ENCODE peak calls at places on chromosome 5, in five cellular contexts. Z, I, T, X and Q are unnamed samples.

GRCh38 chr5:72516916-72517315 is 9.7 kb upstream of the ZNF366 start:
- DNase-seq in Z (no peak), I (no peak), T (no peak), X (no peak), Q (no peak)

GRCh38 chr5:9295466-9295801 is 250.4 kb downstream of the SEMA5A start:
- DNase-seq in Z (no peak), I (no peak), T (no peak), X (no peak), Q (no peak)

GRCh38 chr5:9653811-9654210 is 23.7 kb upstream of the TAS2R1 start:
- DNase-seq in Z (peak), I (no peak), T (peak), X (peak), Q (peak)

GRCh38 chr5:79255786-79256557 is 20.0 kb downstream of the JMY start:
- DNase-seq in Z (no peak), I (peak), T (peak), X (peak), Q (no peak)

GRCh38 chr5:9789818-9790217 is 159.7 kb upstream of the TAS2R1 start:
- DNase-seq in Z (no peak), I (no peak), T (no peak), X (no peak), Q (no peak)

GRCh38 chr5:14143509-14143842 is 334 bp downstream of the TRIO start:
- DNase-seq in Z (no peak), I (no peak), T (no peak), X (no peak), Q (no peak)

GRCh38 chr5:172999974-173000373 is 16.4 kb downstream of the ATP6V0E1 start:
- DNase-seq in Z (no peak), I (no peak), T (no peak), X (no peak), Q (no peak)

GRCh38 chr5:39503148-39503547 is 78.4 kb upstream of the DAB2 start:
- DNase-seq in Z (no peak), I (no peak), T (no peak), X (peak), Q (no peak)

GRCh38 chr5:53895091-53895683 is 334.7 kb downstream of the NDUFS4 start:
- DNase-seq in Z (no peak), I (no peak), T (no peak), X (no peak), Q (no peak)

GRCh38 chr5:168976311-168976893 is 324.5 kb downstream of the SLIT3 start:
- DNase-seq in Z (peak), I (no peak), T (no peak), X (no peak), Q (no peak)

GRCh38 chr5:69075522-69076169 is 18.2 kb upstream of the SLC30A5 start:
- DNase-seq in Z (no peak), I (no peak), T (no peak), X (no peak), Q (no peak)

GRCh38 chr5:133425183-133425582 is 187.2 kb downstream of the FSTL4 start:
- DNase-seq in Z (no peak), I (no peak), T (no peak), X (no peak), Q (no peak)

GRCh38 chr5:57717555-57717954 is 234.9 kb upstream of the ACTBL2 start:
- DNase-seq in Z (no peak), I (no peak), T (no peak), X (no peak), Q (no peak)

GRCh38 chr5:180136661-180137381 is 65.3 kb upstream of the RNF130 start:
- DNase-seq in Z (no peak), I (peak), T (no peak), X (no peak), Q (no peak)

GRCh38 chr5:114362197-114362976 is 517 bp downstream of the KCNN2 start:
- DNase-seq in Z (no peak), I (peak), T (no peak), X (peak), Q (peak)

GRCh38 chr5:85549836-85550599 is 1067.7 kb upstream of the COX7C start:
- DNase-seq in Z (no peak), I (no peak), T (no peak), X (no peak), Q (no peak)

GRCh38 chr5:1235379-1235778 is 10.2 kb downstream of the SLC6A18 start:
- DNase-seq in Z (no peak), I (no peak), T (no peak), X (no peak), Q (no peak)

GRCh38 chr5:1239514-1240251 is 14.5 kb downstream of the SLC6A18 start:
- DNase-seq in Z (no peak), I (no peak), T (no peak), X (no peak), Q (no peak)

GRCh38 chr5:1232780-1233179 is 7.6 kb downstream of the SLC6A18 start:
- DNase-seq in Z (no peak), I (no peak), T (no peak), X (no peak), Q (no peak)

GRCh38 chr5:1231354-1231905 is 6.2 kb downstream of the SLC6A18 start:
- DNase-seq in Z (no peak), I (no peak), T (no peak), X (no peak), Q (no peak)

DNA sequence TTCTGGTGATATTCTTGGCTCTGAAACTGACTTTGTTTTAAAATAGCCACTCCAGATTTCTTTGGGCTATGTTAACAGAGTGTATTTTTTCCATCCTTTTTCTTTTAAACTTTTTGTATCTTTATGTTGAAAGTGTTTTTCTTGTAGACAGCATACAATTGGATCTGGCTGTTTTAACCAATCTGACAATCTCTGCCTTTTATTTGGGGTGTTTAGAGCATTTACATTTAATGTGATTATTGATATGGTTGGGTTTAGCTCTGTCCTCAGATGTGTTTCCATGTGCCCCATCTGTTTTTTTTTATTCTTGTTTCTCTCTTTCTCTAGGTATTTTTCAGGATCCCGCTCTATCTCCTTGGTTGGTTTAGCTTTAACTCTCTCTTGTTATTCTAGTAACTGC is 10.7 kb downstream of the SLC6A18 start:
- DNase-seq in Z (no peak), I (no peak), T (no peak), X (no peak), Q (no peak)
- TF ChIP-seq CTCF in Z (no peak), I (no peak), T (no peak), X (no peak), Q (no peak)

GRCh38 chr5:132268698-132269551 is 11.4 kb downstream of the PDLIM4 start:
- DNase-seq in Z (peak), I (no peak), T (no peak), X (peak), Q (peak)

GRCh38 chr5:132271251-132272246 is 14.1 kb downstream of the PDLIM4 start:
- DNase-seq in Z (no peak), I (no peak), T (no peak), X (no peak), Q (no peak)

GRCh38 chr5:132269635-132270344 is 12.3 kb downstream of the PDLIM4 start:
- DNase-seq in Z (no peak), I (no peak), T (no peak), X (no peak), Q (no peak)

GRCh38 chr5:132270345-132270685 is 12.8 kb downstream of the PDLIM4 start:
- DNase-seq in Z (no peak), I (no peak), T (no peak), X (no peak), Q (no peak)

GRCh38 chr5:132270706-132271105 is 13.2 kb downstream of the PDLIM4 start:
- DNase-seq in Z (no peak), I (no peak), T (no peak), X (no peak), Q (no peak)
- TF ChIP-seq CTCF in Z (no peak), I (no peak), T (no peak), X (no peak), Q (no peak)

DNA sequence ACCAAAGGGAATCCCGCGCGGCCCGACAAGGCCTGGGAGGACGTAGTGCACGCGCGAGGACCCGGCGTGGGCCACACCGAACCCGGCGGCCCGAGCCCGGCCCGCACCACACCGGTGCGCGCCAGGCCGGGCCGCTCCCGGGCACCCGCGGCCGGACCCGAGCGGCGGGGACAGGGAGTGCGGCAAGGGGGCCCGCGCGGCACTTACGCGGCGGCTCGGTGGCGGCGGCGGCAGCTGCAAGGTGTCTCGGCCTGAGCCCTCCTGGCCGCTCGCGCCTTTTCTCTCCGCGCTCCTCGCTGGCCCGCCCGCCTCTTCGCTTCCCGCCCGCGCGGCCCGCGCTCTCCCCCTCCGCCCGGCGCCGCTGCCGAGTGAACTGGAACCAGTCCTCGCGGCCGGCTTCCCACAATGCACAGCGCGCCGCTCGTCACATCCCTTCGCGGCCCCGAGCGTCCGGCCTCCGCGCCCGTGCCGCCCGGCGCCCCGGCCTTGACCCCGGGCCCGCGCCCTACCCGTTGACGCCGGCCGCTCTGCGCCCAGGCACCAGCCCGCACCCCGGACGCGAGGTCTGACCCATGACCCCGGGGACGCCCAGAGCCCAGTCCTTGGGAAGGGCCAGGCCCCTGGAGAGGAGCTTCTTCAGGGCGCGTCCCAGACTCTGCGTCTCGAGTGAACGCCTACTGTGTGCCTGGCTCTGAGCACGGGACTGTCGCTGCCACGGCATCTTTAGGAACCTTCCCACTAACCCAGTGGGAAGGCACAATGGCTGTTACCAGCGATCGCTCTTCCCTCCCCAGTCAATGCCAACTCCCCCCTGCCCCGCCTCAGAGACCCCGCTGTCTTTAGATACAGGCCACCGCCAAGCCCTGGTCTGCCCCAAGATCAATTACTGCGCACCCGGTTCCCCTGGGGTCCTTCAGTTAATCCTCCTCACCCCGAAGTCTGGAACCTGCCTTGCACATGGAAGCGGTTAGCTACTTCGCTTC is at the start of gene MACROH2A1:
- DNase-seq in Z (no peak), I (peak), T (peak), X (peak), Q (peak)
- TF ChIP-seq CTCF in Z (no peak), I (no peak), T (no peak), X (no peak), Q (no peak)

GRCh38 chr5:142441638-142442037 is 116.8 kb upstream of the SPRY4 start:
- DNase-seq in Z (no peak), I (no peak), T (peak), X (peak), Q (no peak)
- TF ChIP-seq CTCF in Z (no peak), I (no peak), T (no peak), X (peak), Q (no peak)

GRCh38 chr5:11334404-11334803 is 569.8 kb downstream of the CTNND2 start:
- DNase-seq in Z (no peak), I (no peak), T (no peak), X (no peak), Q (no peak)
- TF ChIP-seq CTCF in Z (no peak), I (no peak), T (no peak), X (no peak), Q (no peak)

GRCh38 chr5:100900142-100900795 is 2.8 kb downstream of the ST8SIA4 start:
- DNase-seq in Z (no peak), I (peak), T (peak), X (no peak), Q (no peak)
- TF ChIP-seq CTCF in Z (no peak), I (no peak), T (no peak), X (no peak), Q (peak)

GRCh38 chr5:33474004-33474403 is 33.2 kb downstream of the TARS1 start:
- DNase-seq in Z (no peak), I (no peak), T (no peak), X (no peak), Q (no peak)

GRCh38 chr5:33468811-33469435 is 28.2 kb downstream of the TARS1 start:
- DNase-seq in Z (no peak), I (no peak), T (peak), X (peak), Q (no peak)

GRCh38 chr5:33474931-33475499 is 34.2 kb downstream of the TARS1 start:
- DNase-seq in Z (no peak), I (no peak), T (no peak), X (no peak), Q (no peak)

GRCh38 chr5:33472805-33473409 is 32.1 kb downstream of the TARS1 start:
- DNase-seq in Z (no peak), I (no peak), T (no peak), X (no peak), Q (no peak)

GRCh38 chr5:33470544-33470943 is 29.8 kb downstream of the TARS1 start:
- DNase-seq in Z (no peak), I (no peak), T (peak), X (peak), Q (no peak)
- TF ChIP-seq CTCF in Z (no peak), I (no peak), T (peak), X (peak), Q (peak)

DNA sequence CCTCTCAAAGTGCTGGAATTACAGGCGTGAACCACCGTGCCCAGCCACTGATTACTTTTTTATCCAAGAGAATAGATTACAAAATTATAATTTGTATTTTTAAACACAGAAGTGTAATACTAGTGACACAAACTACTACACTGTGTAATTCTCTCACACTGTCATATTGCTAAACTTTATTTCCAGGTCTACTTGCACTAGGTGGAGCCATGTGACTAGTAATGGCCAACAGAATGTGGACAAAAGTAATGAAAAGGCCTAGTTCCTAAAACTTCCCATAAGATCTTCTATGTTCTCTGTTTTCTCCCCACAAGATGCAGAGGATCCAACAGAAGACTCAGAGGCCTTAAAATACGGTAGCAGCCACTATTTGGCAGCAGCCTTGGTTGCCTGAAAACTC is 27.3 kb downstream of the NADK2 start:
- DNase-seq in Z (no peak), I (no peak), T (no peak), X (no peak), Q (no peak)
- TF ChIP-seq CTCF in Z (no peak), I (no peak), T (no peak), X (peak), Q (peak)